ENCODE peak calls at places on chromosomes 2 and 18, in seven cellular contexts. One of them, this sample, is unnamed.

GRCh38 chr2:128325665-128326181 is 7.1 kb upstream of the HS6ST1 start:
- DNase-seq in cardiac fibroblast: no peak
- DNase-seq in brain microvascular endothelial cell: no peak
- DNase-seq in left lung: peak
- DNase-seq in A549: no peak
- DNase-seq in cardiac muscle cell: no peak
- DNase-seq in body of pancreas: peak
- DNase-seq in this sample: no peak

GRCh38 chr2:119228136-119228535 is 4.5 kb downstream of the STEAP3 start:
- DNase-seq in cardiac fibroblast: no peak
- DNase-seq in brain microvascular endothelial cell: no peak
- DNase-seq in left lung: no peak
- DNase-seq in A549: no peak
- DNase-seq in cardiac muscle cell: no peak
- DNase-seq in body of pancreas: no peak
- DNase-seq in this sample: no peak

GRCh38 chr2:182980115-182980514 is 58.1 kb downstream of the NCKAP1 start:
- DNase-seq in cardiac fibroblast: peak
- DNase-seq in brain microvascular endothelial cell: no peak
- DNase-seq in left lung: no peak
- DNase-seq in A549: peak
- DNase-seq in cardiac muscle cell: peak
- DNase-seq in body of pancreas: no peak
- DNase-seq in this sample: no peak

GRCh38 chr2:170815746-170816498 is 765 bp upstream of the GAD1 start:
- DNase-seq in cardiac fibroblast: peak
- DNase-seq in brain microvascular endothelial cell: peak
- DNase-seq in left lung: peak
- DNase-seq in A549: peak
- DNase-seq in cardiac muscle cell: peak
- DNase-seq in body of pancreas: peak
- DNase-seq in this sample: peak

GRCh38 chr2:88451647-88452150 is 794 bp downstream of the FOXI3 start:
- DNase-seq in cardiac fibroblast: no peak
- DNase-seq in brain microvascular endothelial cell: no peak
- DNase-seq in left lung: peak
- DNase-seq in A549: peak
- DNase-seq in cardiac muscle cell: no peak
- DNase-seq in body of pancreas: peak
- DNase-seq in this sample: peak

GRCh38 chr2:121804340-121804739 is 48.9 kb downstream of the TSN start:
- DNase-seq in cardiac fibroblast: peak
- DNase-seq in brain microvascular endothelial cell: peak
- DNase-seq in left lung: no peak
- DNase-seq in A549: no peak
- DNase-seq in cardiac muscle cell: peak
- DNase-seq in body of pancreas: no peak
- DNase-seq in this sample: no peak

GRCh38 chr2:15388406-15389325 is 172.5 kb downstream of the NBAS start:
- DNase-seq in cardiac fibroblast: no peak
- DNase-seq in brain microvascular endothelial cell: no peak
- DNase-seq in left lung: no peak
- DNase-seq in A549: no peak
- DNase-seq in cardiac muscle cell: peak
- DNase-seq in body of pancreas: no peak
- DNase-seq in this sample: no peak

GRCh38 chr2:112884869-112885502 is 26.0 kb upstream of the IL37 start:
- DNase-seq in cardiac fibroblast: peak
- DNase-seq in brain microvascular endothelial cell: peak
- DNase-seq in left lung: peak
- DNase-seq in A549: peak
- DNase-seq in cardiac muscle cell: peak
- DNase-seq in body of pancreas: peak
- DNase-seq in this sample: peak

GRCh38 chr2:231167745-231168459 is 30.5 kb upstream of the ARMC9 start:
- DNase-seq in cardiac fibroblast: peak
- DNase-seq in brain microvascular endothelial cell: peak
- DNase-seq in left lung: no peak
- DNase-seq in A549: no peak
- DNase-seq in cardiac muscle cell: no peak
- DNase-seq in body of pancreas: no peak
- DNase-seq in this sample: no peak

GRCh38 chr2:99970292-99970868 is 172.0 kb downstream of the AFF3 start:
- DNase-seq in cardiac fibroblast: no peak
- DNase-seq in brain microvascular endothelial cell: peak
- DNase-seq in left lung: no peak
- DNase-seq in A549: no peak
- DNase-seq in cardiac muscle cell: no peak
- DNase-seq in body of pancreas: no peak
- DNase-seq in this sample: no peak

GRCh38 chr2:206354129-206354528 is 79.7 kb downstream of the ZDBF2 start:
- DNase-seq in cardiac fibroblast: no peak
- DNase-seq in brain microvascular endothelial cell: no peak
- DNase-seq in left lung: no peak
- DNase-seq in A549: no peak
- DNase-seq in cardiac muscle cell: no peak
- DNase-seq in body of pancreas: no peak
- DNase-seq in this sample: no peak

GRCh38 chr2:7094113-7094760 is 177.0 kb downstream of the RNF144A start:
- DNase-seq in cardiac fibroblast: peak
- DNase-seq in brain microvascular endothelial cell: peak
- DNase-seq in left lung: no peak
- DNase-seq in A549: no peak
- DNase-seq in cardiac muscle cell: no peak
- DNase-seq in body of pancreas: no peak
- DNase-seq in this sample: no peak

GRCh38 chr2:77807531-77808215 is 285.5 kb upstream of the LRRTM4 start:
- DNase-seq in cardiac fibroblast: no peak
- DNase-seq in brain microvascular endothelial cell: no peak
- DNase-seq in left lung: no peak
- DNase-seq in A549: no peak
- DNase-seq in cardiac muscle cell: no peak
- DNase-seq in body of pancreas: no peak
- DNase-seq in this sample: no peak

GRCh38 chr2:75238670-75239330 is 39.5 kb upstream of the TACR1 start:
- DNase-seq in cardiac fibroblast: peak
- DNase-seq in brain microvascular endothelial cell: peak
- DNase-seq in left lung: no peak
- DNase-seq in A549: peak
- DNase-seq in cardiac muscle cell: no peak
- DNase-seq in body of pancreas: no peak
- DNase-seq in this sample: no peak

GRCh38 chr18:13726972-13727331 is 479 bp downstream of the RNMT start:
- DNase-seq in cardiac fibroblast: peak
- DNase-seq in brain microvascular endothelial cell: peak
- DNase-seq in left lung: peak
- DNase-seq in A549: peak
- DNase-seq in cardiac muscle cell: peak
- DNase-seq in body of pancreas: peak
- DNase-seq in this sample: no peak

GRCh38 chr2:189116059-189116458 is 63.5 kb downstream of the COL5A2 start:
- DNase-seq in cardiac fibroblast: no peak
- DNase-seq in brain microvascular endothelial cell: no peak
- DNase-seq in left lung: no peak
- DNase-seq in A549: no peak
- DNase-seq in cardiac muscle cell: no peak
- DNase-seq in body of pancreas: no peak
- DNase-seq in this sample: peak

GRCh38 chr2:234676109-234676858 is 179.4 kb upstream of the ARL4C start:
- DNase-seq in cardiac fibroblast: no peak
- DNase-seq in brain microvascular endothelial cell: no peak
- DNase-seq in left lung: no peak
- DNase-seq in A549: no peak
- DNase-seq in cardiac muscle cell: no peak
- DNase-seq in body of pancreas: no peak
- DNase-seq in this sample: no peak

GRCh38 chr2:75532488-75532887 is 28.3 kb downstream of the EVA1A start:
- DNase-seq in cardiac fibroblast: no peak
- DNase-seq in brain microvascular endothelial cell: no peak
- DNase-seq in left lung: no peak
- DNase-seq in A549: no peak
- DNase-seq in cardiac muscle cell: no peak
- DNase-seq in body of pancreas: no peak
- DNase-seq in this sample: no peak

DNA sequence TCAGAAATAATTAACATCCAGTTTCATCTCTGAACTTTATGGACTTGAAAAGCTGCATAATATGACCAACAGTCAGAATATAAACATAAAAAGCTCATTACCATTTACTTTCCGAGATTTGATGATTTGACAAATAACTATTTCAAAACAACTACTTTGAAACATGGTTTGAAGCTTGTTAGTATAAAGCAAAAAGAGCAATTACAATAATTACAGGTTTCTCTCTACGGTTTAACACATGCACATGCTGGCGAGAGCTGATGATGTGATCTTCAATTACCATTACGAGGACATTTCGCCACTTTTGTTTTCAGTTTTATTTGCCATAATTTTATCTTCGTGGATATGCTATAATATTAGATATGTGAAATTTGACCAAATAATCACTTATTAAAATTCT is 270.2 kb downstream of the TCF4 start:
- DNase-seq in cardiac fibroblast: no peak
- DNase-seq in brain microvascular endothelial cell: no peak
- DNase-seq in left lung: no peak
- DNase-seq in A549: no peak
- DNase-seq in cardiac muscle cell: no peak
- DNase-seq in body of pancreas: no peak
- DNase-seq in this sample: no peak
- TF ChIP-seq CTCF in cardiac fibroblast: no peak
- TF ChIP-seq CTCF in brain microvascular endothelial cell: no peak
- TF ChIP-seq CTCF in left lung: no peak
- TF ChIP-seq CTCF in A549: no peak
- TF ChIP-seq CTCF in cardiac muscle cell: no peak
- TF ChIP-seq CTCF in body of pancreas: no peak
- TF ChIP-seq CTCF in this sample: no peak

GRCh38 chr2:79327460-79327859 is 167.9 kb upstream of the REG3A start:
- DNase-seq in cardiac fibroblast: no peak
- DNase-seq in brain microvascular endothelial cell: no peak
- DNase-seq in left lung: no peak
- DNase-seq in A549: no peak
- DNase-seq in cardiac muscle cell: peak
- DNase-seq in body of pancreas: no peak
- DNase-seq in this sample: no peak
- TF ChIP-seq CTCF in cardiac fibroblast: no peak
- TF ChIP-seq CTCF in brain microvascular endothelial cell: no peak
- TF ChIP-seq CTCF in left lung: no peak
- TF ChIP-seq CTCF in A549: no peak
- TF ChIP-seq CTCF in cardiac muscle cell: no peak
- TF ChIP-seq CTCF in body of pancreas: peak
- TF ChIP-seq CTCF in this sample: no peak

DNA sequence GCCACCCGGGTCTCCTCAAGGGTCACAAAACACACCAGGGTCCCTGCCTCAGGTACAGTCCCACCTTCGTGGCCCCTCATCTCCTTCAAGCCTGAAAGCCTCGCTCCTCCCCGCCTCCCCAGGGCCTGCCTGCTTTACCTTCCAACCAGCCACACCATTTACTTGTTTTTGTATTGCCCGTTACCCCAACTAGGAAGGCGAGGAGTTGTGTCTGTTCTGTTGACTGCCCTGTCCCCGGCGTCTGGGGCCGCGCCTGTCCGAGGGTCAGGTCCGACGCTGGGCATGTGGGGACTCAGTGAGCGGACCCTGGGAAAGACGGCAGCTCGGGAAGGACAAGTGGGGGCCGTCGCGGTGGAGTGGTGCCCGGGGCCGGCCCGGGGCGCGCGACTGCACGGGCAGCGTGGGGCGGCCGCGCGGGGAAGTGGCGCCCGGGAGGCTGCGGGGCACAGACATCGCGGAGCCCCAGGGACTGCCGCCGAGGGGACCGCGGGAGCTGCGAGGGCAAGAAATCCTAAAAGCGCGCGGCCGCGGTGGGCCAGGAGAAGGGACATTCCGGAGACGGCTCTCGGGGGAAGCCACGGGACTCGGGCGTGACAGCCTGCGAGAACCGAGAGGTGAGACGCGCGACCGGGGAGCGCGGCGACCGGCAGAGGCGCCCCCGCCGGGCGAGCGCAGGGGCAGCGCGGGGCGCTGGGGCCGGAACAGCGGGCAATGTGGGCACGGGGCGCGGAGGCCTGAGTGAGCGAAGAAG is 797 bp upstream of the GRHL1 start:
- DNase-seq in cardiac fibroblast: no peak
- DNase-seq in brain microvascular endothelial cell: no peak
- DNase-seq in left lung: peak
- DNase-seq in A549: no peak
- DNase-seq in cardiac muscle cell: peak
- DNase-seq in body of pancreas: peak
- DNase-seq in this sample: peak
- TF ChIP-seq CTCF in cardiac fibroblast: no peak
- TF ChIP-seq CTCF in brain microvascular endothelial cell: no peak
- TF ChIP-seq CTCF in left lung: no peak
- TF ChIP-seq CTCF in A549: no peak
- TF ChIP-seq CTCF in cardiac muscle cell: no peak
- TF ChIP-seq CTCF in body of pancreas: no peak
- TF ChIP-seq CTCF in this sample: no peak

GRCh38 chr2:158002079-158002478 is 99.6 kb upstream of the UPP2 start:
- DNase-seq in cardiac fibroblast: no peak
- DNase-seq in brain microvascular endothelial cell: no peak
- DNase-seq in left lung: no peak
- DNase-seq in A549: no peak
- DNase-seq in cardiac muscle cell: no peak
- DNase-seq in body of pancreas: no peak
- DNase-seq in this sample: no peak

GRCh38 chr2:158009425-158009824 is 92.3 kb upstream of the UPP2 start:
- DNase-seq in cardiac fibroblast: peak
- DNase-seq in brain microvascular endothelial cell: no peak
- DNase-seq in left lung: no peak
- DNase-seq in A549: no peak
- DNase-seq in cardiac muscle cell: peak
- DNase-seq in body of pancreas: no peak
- DNase-seq in this sample: no peak

GRCh38 chr2:158011055-158011771 is 90.5 kb upstream of the UPP2 start:
- DNase-seq in cardiac fibroblast: no peak
- DNase-seq in brain microvascular endothelial cell: no peak
- DNase-seq in left lung: no peak
- DNase-seq in A549: no peak
- DNase-seq in cardiac muscle cell: no peak
- DNase-seq in body of pancreas: no peak
- DNase-seq in this sample: no peak

GRCh38 chr2:158004131-158004530 is 97.5 kb upstream of the UPP2 start:
- DNase-seq in cardiac fibroblast: peak
- DNase-seq in brain microvascular endothelial cell: no peak
- DNase-seq in left lung: no peak
- DNase-seq in A549: no peak
- DNase-seq in cardiac muscle cell: no peak
- DNase-seq in body of pancreas: no peak
- DNase-seq in this sample: no peak

DNA sequence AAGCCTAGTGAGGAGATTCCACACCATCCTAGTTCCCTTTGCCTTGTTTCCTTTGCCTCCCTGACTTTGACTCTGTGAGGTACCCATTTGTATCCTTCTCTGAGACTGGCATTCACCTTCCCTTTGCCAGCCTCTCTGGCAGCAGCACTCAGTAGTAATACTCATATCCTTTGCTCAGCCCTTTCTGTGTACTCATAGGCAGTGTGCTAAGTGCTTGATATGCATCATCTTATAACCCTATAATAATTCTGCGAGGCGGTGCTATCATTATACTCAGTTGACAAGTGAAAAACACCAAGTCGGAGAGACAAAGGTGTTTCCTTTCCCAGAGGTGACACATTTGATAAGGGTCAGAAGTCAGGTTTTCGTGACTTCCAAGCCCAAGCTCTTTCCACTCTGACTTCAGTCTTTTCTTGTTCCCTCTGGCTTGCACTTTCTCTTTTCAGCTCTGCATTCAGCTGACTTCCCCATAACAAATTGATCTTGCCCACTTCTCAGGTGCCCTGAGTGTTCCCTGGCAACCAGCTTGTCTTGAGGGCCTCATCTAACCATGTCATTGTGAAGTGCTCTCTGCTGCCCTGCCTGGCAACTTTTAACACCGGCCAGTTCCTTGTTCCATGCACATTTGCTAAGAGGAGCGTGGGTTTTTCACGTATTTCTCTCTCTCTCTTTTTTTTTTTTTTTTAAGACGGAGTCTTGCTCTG is 94.6 kb upstream of the UPP2 start:
- DNase-seq in cardiac fibroblast: no peak
- DNase-seq in brain microvascular endothelial cell: no peak
- DNase-seq in left lung: no peak
- DNase-seq in A549: peak
- DNase-seq in cardiac muscle cell: peak
- DNase-seq in body of pancreas: peak
- DNase-seq in this sample: no peak
- TF ChIP-seq CTCF in cardiac fibroblast: no peak
- TF ChIP-seq CTCF in brain microvascular endothelial cell: peak
- TF ChIP-seq CTCF in left lung: no peak
- TF ChIP-seq CTCF in A549: no peak
- TF ChIP-seq CTCF in cardiac muscle cell: no peak
- TF ChIP-seq CTCF in body of pancreas: peak
- TF ChIP-seq CTCF in this sample: no peak